ENCODE peak calls at places on chromosomes 4 and X, in eight cellular contexts. One of them, this sample, is unnamed.

GRCh38 chrX:81259714-81260395 is 58.0 kb downstream of the SH3BGRL start:
- DNase-seq in OCI-LY7: no peak
- DNase-seq in GM12865: no peak
- DNase-seq in GM23248: peak
- DNase-seq in lower lobe of right lung: no peak
- DNase-seq in astrocyte: peak
- DNase-seq in cardiac fibroblast: peak
- DNase-seq in naive thymus-derived CD4-positive, alpha-beta T cell: no peak
- DNase-seq in this sample: no peak

GRCh38 chr4:7945709-7946380 is 6.2 kb upstream of the AFAP1 start:
- DNase-seq in cardiac fibroblast: no peak
- DNase-seq in astrocyte: no peak
- DNase-seq in GM12865: no peak
- DNase-seq in lower lobe of right lung: no peak
- DNase-seq in GM23248: no peak
- DNase-seq in OCI-LY7: no peak
- DNase-seq in naive thymus-derived CD4-positive, alpha-beta T cell: no peak
- DNase-seq in this sample: no peak

GRCh38 chrX:26409636-26410035 is 193.7 kb downstream of the MAGEB5 start:
- DNase-seq in cardiac fibroblast: no peak
- DNase-seq in lower lobe of right lung: no peak
- DNase-seq in GM23248: no peak
- DNase-seq in naive thymus-derived CD4-positive, alpha-beta T cell: no peak
- DNase-seq in OCI-LY7: no peak
- DNase-seq in GM12865: no peak
- DNase-seq in astrocyte: no peak
- DNase-seq in this sample: no peak

GRCh38 chrX:98065151-98065550 is 1181.4 kb downstream of the RPA4 start:
- DNase-seq in astrocyte: no peak
- DNase-seq in lower lobe of right lung: no peak
- DNase-seq in cardiac fibroblast: no peak
- DNase-seq in OCI-LY7: no peak
- DNase-seq in GM23248: no peak
- DNase-seq in naive thymus-derived CD4-positive, alpha-beta T cell: no peak
- DNase-seq in GM12865: no peak
- DNase-seq in this sample: no peak

GRCh38 chr4:162485486-162485885 is 321.7 kb upstream of the FSTL5 start:
- DNase-seq in GM23248: peak
- DNase-seq in OCI-LY7: no peak
- DNase-seq in astrocyte: peak
- DNase-seq in cardiac fibroblast: peak
- DNase-seq in lower lobe of right lung: no peak
- DNase-seq in naive thymus-derived CD4-positive, alpha-beta T cell: no peak
- DNase-seq in GM12865: no peak
- DNase-seq in this sample: no peak

GRCh38 chrX:46572295-46572936 is 1.1 kb upstream of the CHST7 start:
- DNase-seq in lower lobe of right lung: no peak
- DNase-seq in naive thymus-derived CD4-positive, alpha-beta T cell: no peak
- DNase-seq in GM12865: peak
- DNase-seq in astrocyte: no peak
- DNase-seq in GM23248: peak
- DNase-seq in cardiac fibroblast: no peak
- DNase-seq in OCI-LY7: peak
- DNase-seq in this sample: peak

GRCh38 chr4:121594796-121595526 is 101.8 kb downstream of the ANXA5 start:
- DNase-seq in GM12865: no peak
- DNase-seq in lower lobe of right lung: no peak
- DNase-seq in GM23248: peak
- DNase-seq in cardiac fibroblast: peak
- DNase-seq in astrocyte: peak
- DNase-seq in naive thymus-derived CD4-positive, alpha-beta T cell: no peak
- DNase-seq in OCI-LY7: no peak
- DNase-seq in this sample: no peak

GRCh38 chr4:153764611-153765368 is 5.0 kb upstream of the RNF175 start:
- DNase-seq in GM23248: no peak
- DNase-seq in cardiac fibroblast: no peak
- DNase-seq in naive thymus-derived CD4-positive, alpha-beta T cell: no peak
- DNase-seq in GM12865: no peak
- DNase-seq in astrocyte: peak
- DNase-seq in OCI-LY7: no peak
- DNase-seq in lower lobe of right lung: no peak
- DNase-seq in this sample: no peak

GRCh38 chr4:13966241-13967195 is 339.0 kb upstream of the BOD1L1 start:
- DNase-seq in cardiac fibroblast: peak
- DNase-seq in GM23248: peak
- DNase-seq in lower lobe of right lung: no peak
- DNase-seq in OCI-LY7: no peak
- DNase-seq in astrocyte: peak
- DNase-seq in GM12865: no peak
- DNase-seq in naive thymus-derived CD4-positive, alpha-beta T cell: no peak
- DNase-seq in this sample: no peak

GRCh38 chr4:127463883-127464282 is 168.9 kb upstream of the INTU start:
- DNase-seq in lower lobe of right lung: no peak
- DNase-seq in cardiac fibroblast: no peak
- DNase-seq in astrocyte: no peak
- DNase-seq in OCI-LY7: no peak
- DNase-seq in GM23248: no peak
- DNase-seq in GM12865: no peak
- DNase-seq in naive thymus-derived CD4-positive, alpha-beta T cell: no peak
- DNase-seq in this sample: no peak

GRCh38 chrX:40152173-40152705 is 54.5 kb upstream of the BCOR start:
- DNase-seq in GM23248: peak
- DNase-seq in astrocyte: no peak
- DNase-seq in naive thymus-derived CD4-positive, alpha-beta T cell: no peak
- DNase-seq in GM12865: no peak
- DNase-seq in cardiac fibroblast: no peak
- DNase-seq in lower lobe of right lung: peak
- DNase-seq in OCI-LY7: peak
- DNase-seq in this sample: peak

GRCh38 chrX:43862434-43862833 is 19.8 kb downstream of the MAOB start:
- DNase-seq in GM12865: no peak
- DNase-seq in cardiac fibroblast: no peak
- DNase-seq in astrocyte: no peak
- DNase-seq in lower lobe of right lung: no peak
- DNase-seq in GM23248: no peak
- DNase-seq in naive thymus-derived CD4-positive, alpha-beta T cell: no peak
- DNase-seq in OCI-LY7: no peak
- DNase-seq in this sample: no peak

GRCh38 chr4:77044458-77045124 is 31.2 kb downstream of the CCNI start:
- DNase-seq in OCI-LY7: peak
- DNase-seq in GM23248: peak
- DNase-seq in cardiac fibroblast: peak
- DNase-seq in naive thymus-derived CD4-positive, alpha-beta T cell: peak
- DNase-seq in lower lobe of right lung: no peak
- DNase-seq in astrocyte: peak
- DNase-seq in GM12865: peak
- DNase-seq in this sample: peak

GRCh38 chrX:103792916-103793540 is 16.4 kb downstream of the PLP1 start:
- DNase-seq in astrocyte: peak
- DNase-seq in lower lobe of right lung: no peak
- DNase-seq in cardiac fibroblast: peak
- DNase-seq in naive thymus-derived CD4-positive, alpha-beta T cell: no peak
- DNase-seq in GM23248: peak
- DNase-seq in GM12865: no peak
- DNase-seq in OCI-LY7: no peak
- DNase-seq in this sample: no peak

GRCh38 chr4:156169011-156169410 is 215.3 kb upstream of the CTSO start:
- DNase-seq in cardiac fibroblast: peak
- DNase-seq in lower lobe of right lung: no peak
- DNase-seq in GM12865: peak
- DNase-seq in naive thymus-derived CD4-positive, alpha-beta T cell: no peak
- DNase-seq in GM23248: peak
- DNase-seq in OCI-LY7: peak
- DNase-seq in astrocyte: peak
- DNase-seq in this sample: peak

GRCh38 chrX:71867680-71868079 is 43.0 kb upstream of the NHSL2 start:
- DNase-seq in cardiac fibroblast: no peak
- DNase-seq in OCI-LY7: no peak
- DNase-seq in naive thymus-derived CD4-positive, alpha-beta T cell: no peak
- DNase-seq in astrocyte: no peak
- DNase-seq in GM12865: no peak
- DNase-seq in GM23248: no peak
- DNase-seq in lower lobe of right lung: no peak
- DNase-seq in this sample: no peak

GRCh38 chr4:89562715-89563114 is 255.1 kb upstream of the GPRIN3 start:
- DNase-seq in cardiac fibroblast: no peak
- DNase-seq in GM23248: no peak
- DNase-seq in naive thymus-derived CD4-positive, alpha-beta T cell: no peak
- DNase-seq in astrocyte: no peak
- DNase-seq in GM12865: no peak
- DNase-seq in OCI-LY7: no peak
- DNase-seq in lower lobe of right lung: no peak
- DNase-seq in this sample: no peak

GRCh38 chr4:2436301-2436700 is 17.5 kb downstream of the CFAP99 start:
- DNase-seq in GM12865: no peak
- DNase-seq in cardiac fibroblast: no peak
- DNase-seq in OCI-LY7: no peak
- DNase-seq in astrocyte: no peak
- DNase-seq in lower lobe of right lung: no peak
- DNase-seq in GM23248: peak
- DNase-seq in naive thymus-derived CD4-positive, alpha-beta T cell: no peak
- DNase-seq in this sample: no peak

GRCh38 chr4:30208731-30209435 is 511.3 kb upstream of the PCDH7 start:
- DNase-seq in astrocyte: peak
- DNase-seq in naive thymus-derived CD4-positive, alpha-beta T cell: no peak
- DNase-seq in GM23248: no peak
- DNase-seq in OCI-LY7: no peak
- DNase-seq in GM12865: no peak
- DNase-seq in cardiac fibroblast: peak
- DNase-seq in lower lobe of right lung: no peak
- DNase-seq in this sample: no peak

GRCh38 chr4:128782076-128782715 is 27.3 kb upstream of the JADE1 start:
- DNase-seq in GM12865: peak
- DNase-seq in OCI-LY7: peak
- DNase-seq in naive thymus-derived CD4-positive, alpha-beta T cell: peak
- DNase-seq in lower lobe of right lung: no peak
- DNase-seq in astrocyte: peak
- DNase-seq in cardiac fibroblast: peak
- DNase-seq in GM23248: peak
- DNase-seq in this sample: peak

GRCh38 chr4:182680196-182680771 is 236.9 kb downstream of the DCTD start:
- DNase-seq in GM12865: no peak
- DNase-seq in naive thymus-derived CD4-positive, alpha-beta T cell: no peak
- DNase-seq in GM23248: no peak
- DNase-seq in OCI-LY7: no peak
- DNase-seq in astrocyte: peak
- DNase-seq in lower lobe of right lung: no peak
- DNase-seq in cardiac fibroblast: no peak
- DNase-seq in this sample: no peak

GRCh38 chrX:106670631-106671030 is 55.9 kb upstream of the RNF128 start:
- DNase-seq in cardiac fibroblast: peak
- DNase-seq in GM12865: no peak
- DNase-seq in naive thymus-derived CD4-positive, alpha-beta T cell: no peak
- DNase-seq in astrocyte: peak
- DNase-seq in OCI-LY7: no peak
- DNase-seq in GM23248: peak
- DNase-seq in lower lobe of right lung: no peak
- DNase-seq in this sample: no peak
- H3K4me3 ChIP-seq in cardiac fibroblast: no peak
- H3K4me3 ChIP-seq in GM12865: no peak
- H3K4me3 ChIP-seq in naive thymus-derived CD4-positive, alpha-beta T cell: no peak
- H3K4me3 ChIP-seq in astrocyte: no peak
- H3K4me3 ChIP-seq in OCI-LY7: no peak
- H3K4me3 ChIP-seq in GM23248: no peak
- H3K4me3 ChIP-seq in lower lobe of right lung: no peak
- H3K4me3 ChIP-seq in this sample: no peak

GRCh38 chrX:69896046-69896445 is 153.7 kb downstream of the AWAT2 start:
- DNase-seq in GM12865: no peak
- DNase-seq in GM23248: no peak
- DNase-seq in astrocyte: no peak
- DNase-seq in OCI-LY7: no peak
- DNase-seq in lower lobe of right lung: no peak
- DNase-seq in cardiac fibroblast: no peak
- DNase-seq in naive thymus-derived CD4-positive, alpha-beta T cell: no peak
- DNase-seq in this sample: no peak
- H3K4me3 ChIP-seq in GM12865: no peak
- H3K4me3 ChIP-seq in GM23248: no peak
- H3K4me3 ChIP-seq in astrocyte: no peak
- H3K4me3 ChIP-seq in OCI-LY7: no peak
- H3K4me3 ChIP-seq in lower lobe of right lung: no peak
- H3K4me3 ChIP-seq in cardiac fibroblast: no peak
- H3K4me3 ChIP-seq in naive thymus-derived CD4-positive, alpha-beta T cell: no peak
- H3K4me3 ChIP-seq in this sample: no peak

GRCh38 chrX:135497736-135498135 is 22.7 kb upstream of the INTS6L start:
- DNase-seq in GM12865: no peak
- DNase-seq in naive thymus-derived CD4-positive, alpha-beta T cell: no peak
- DNase-seq in cardiac fibroblast: no peak
- DNase-seq in GM23248: no peak
- DNase-seq in lower lobe of right lung: no peak
- DNase-seq in OCI-LY7: no peak
- DNase-seq in astrocyte: no peak
- DNase-seq in this sample: no peak
- H3K4me3 ChIP-seq in GM12865: no peak
- H3K4me3 ChIP-seq in naive thymus-derived CD4-positive, alpha-beta T cell: no peak
- H3K4me3 ChIP-seq in cardiac fibroblast: no peak
- H3K4me3 ChIP-seq in GM23248: no peak
- H3K4me3 ChIP-seq in lower lobe of right lung: no peak
- H3K4me3 ChIP-seq in OCI-LY7: no peak
- H3K4me3 ChIP-seq in astrocyte: no peak
- H3K4me3 ChIP-seq in this sample: no peak

GRCh38 chrX:13821740-13822139 is 4.8 kb upstream of the GPM6B start:
- DNase-seq in astrocyte: no peak
- DNase-seq in naive thymus-derived CD4-positive, alpha-beta T cell: no peak
- DNase-seq in lower lobe of right lung: no peak
- DNase-seq in cardiac fibroblast: peak
- DNase-seq in GM12865: no peak
- DNase-seq in GM23248: no peak
- DNase-seq in OCI-LY7: no peak
- DNase-seq in this sample: no peak

GRCh38 chrX:13825178-13825762 is 8.4 kb upstream of the GPM6B start:
- DNase-seq in OCI-LY7: no peak
- DNase-seq in cardiac fibroblast: no peak
- DNase-seq in GM12865: no peak
- DNase-seq in astrocyte: no peak
- DNase-seq in lower lobe of right lung: no peak
- DNase-seq in naive thymus-derived CD4-positive, alpha-beta T cell: no peak
- DNase-seq in GM23248: no peak
- DNase-seq in this sample: no peak

GRCh38 chrX:13827693-13828092 is 10.8 kb upstream of the GPM6B start:
- DNase-seq in OCI-LY7: no peak
- DNase-seq in cardiac fibroblast: no peak
- DNase-seq in lower lobe of right lung: no peak
- DNase-seq in GM12865: no peak
- DNase-seq in GM23248: no peak
- DNase-seq in naive thymus-derived CD4-positive, alpha-beta T cell: no peak
- DNase-seq in astrocyte: no peak
- DNase-seq in this sample: no peak

GRCh38 chrX:13826770-13827169 is 9.9 kb upstream of the GPM6B start:
- DNase-seq in GM12865: no peak
- DNase-seq in OCI-LY7: no peak
- DNase-seq in cardiac fibroblast: no peak
- DNase-seq in GM23248: no peak
- DNase-seq in lower lobe of right lung: no peak
- DNase-seq in naive thymus-derived CD4-positive, alpha-beta T cell: no peak
- DNase-seq in astrocyte: no peak
- DNase-seq in this sample: no peak

DNA sequence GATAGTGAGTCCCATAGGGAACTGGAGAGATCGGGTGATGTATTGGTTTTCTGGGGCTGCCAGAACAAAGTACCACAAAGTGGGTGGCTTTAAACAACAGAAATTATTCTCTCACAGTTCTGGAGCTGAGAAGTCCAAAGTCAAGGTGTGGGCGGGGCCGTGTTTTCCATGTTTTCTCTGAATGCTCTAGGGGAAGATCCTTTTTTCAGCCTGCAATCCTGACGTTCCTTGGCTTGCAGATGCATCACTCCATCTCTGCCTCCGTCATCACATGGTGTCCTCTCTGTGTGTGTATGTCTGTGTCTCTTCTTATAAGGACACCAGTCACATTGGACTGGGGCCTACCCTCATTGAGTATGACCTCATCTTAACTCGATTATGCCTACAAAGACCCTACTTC is 7.9 kb upstream of the GPM6B start:
- DNase-seq in naive thymus-derived CD4-positive, alpha-beta T cell: no peak
- DNase-seq in GM23248: no peak
- DNase-seq in cardiac fibroblast: no peak
- DNase-seq in lower lobe of right lung: no peak
- DNase-seq in GM12865: no peak
- DNase-seq in OCI-LY7: no peak
- DNase-seq in astrocyte: no peak
- DNase-seq in this sample: no peak
- H3K4me3 ChIP-seq in naive thymus-derived CD4-positive, alpha-beta T cell: no peak
- H3K4me3 ChIP-seq in GM23248: no peak
- H3K4me3 ChIP-seq in cardiac fibroblast: no peak
- H3K4me3 ChIP-seq in lower lobe of right lung: no peak
- H3K4me3 ChIP-seq in GM12865: no peak
- H3K4me3 ChIP-seq in OCI-LY7: no peak
- H3K4me3 ChIP-seq in astrocyte: no peak
- H3K4me3 ChIP-seq in this sample: no peak